ENCODE peak calls at places on chromosome 12, in seven cellular contexts. One of them, this sample, is unnamed.

GRCh38 chr12:50740307-50740706 is 23.6 kb upstream of the ATF1 start:
- DNase-seq in ELR: peak; percentile 56
- DNase-seq in HT-29: no peak
- DNase-seq in stimulated activated CD4-positive, alpha-beta T cell treated with anti-CD3 and anti-CD28 coated beads, Interleukin-2, amount 100 ng/mL, for 48 hours: no peak
- DNase-seq in GM23248: peak; percentile 63
- DNase-seq in activated T-helper 1 cell treated with anti-CD3 and anti-CD28 coated beads, Interleukin-12 subunit alpha, Interleukin-12 subunit beta, Interleukin-2, Interleukin-4 antibody, amounts not matched to agents 30 ng/mL and 10 ng/mL and 1 ng/mL, durations not matched to agents 14 hours and 24 hours and 36 hours: no peak
- DNase-seq in heart right ventricle: no peak
- DNase-seq in this sample: no peak

GRCh38 chr12:69987453-69988102 is 162.6 kb downstream of the MYRFL start:
- DNase-seq in ELR: peak; percentile 78
- DNase-seq in GM23248: peak; percentile 92
- DNase-seq in heart right ventricle: peak; percentile 44
- DNase-seq in activated T-helper 1 cell treated with anti-CD3 and anti-CD28 coated beads, Interleukin-12 subunit alpha, Interleukin-12 subunit beta, Interleukin-2, Interleukin-4 antibody, amounts not matched to agents 30 ng/mL and 10 ng/mL and 1 ng/mL, durations not matched to agents 14 hours and 24 hours and 36 hours: no peak
- DNase-seq in stimulated activated CD4-positive, alpha-beta T cell treated with anti-CD3 and anti-CD28 coated beads, Interleukin-2, amount 100 ng/mL, for 48 hours: no peak
- DNase-seq in HT-29: peak; percentile 84
- DNase-seq in this sample: no peak

GRCh38 chr12:89016970-89017778 is 335.1 kb downstream of the DUSP6 start:
- DNase-seq in ELR: peak; percentile 87
- DNase-seq in HT-29: peak; percentile 89
- DNase-seq in heart right ventricle: peak; percentile 47
- DNase-seq in stimulated activated CD4-positive, alpha-beta T cell treated with anti-CD3 and anti-CD28 coated beads, Interleukin-2, amount 100 ng/mL, for 48 hours: peak; percentile 40
- DNase-seq in GM23248: peak; percentile 83
- DNase-seq in activated T-helper 1 cell treated with anti-CD3 and anti-CD28 coated beads, Interleukin-12 subunit alpha, Interleukin-12 subunit beta, Interleukin-2, Interleukin-4 antibody, amounts not matched to agents 30 ng/mL and 10 ng/mL and 1 ng/mL, durations not matched to agents 14 hours and 24 hours and 36 hours: no peak
- DNase-seq in this sample: peak; percentile 63

GRCh38 chr12:123427036-123427769 is 9.3 kb downstream of the RILPL2 start:
- DNase-seq in activated T-helper 1 cell treated with anti-CD3 and anti-CD28 coated beads, Interleukin-12 subunit alpha, Interleukin-12 subunit beta, Interleukin-2, Interleukin-4 antibody, amounts not matched to agents 30 ng/mL and 10 ng/mL and 1 ng/mL, durations not matched to agents 14 hours and 24 hours and 36 hours: no peak
- DNase-seq in HT-29: no peak
- DNase-seq in GM23248: no peak
- DNase-seq in stimulated activated CD4-positive, alpha-beta T cell treated with anti-CD3 and anti-CD28 coated beads, Interleukin-2, amount 100 ng/mL, for 48 hours: no peak
- DNase-seq in ELR: no peak
- DNase-seq in heart right ventricle: no peak
- DNase-seq in this sample: no peak

GRCh38 chr12:53048033-53048779 is 1.7 kb upstream of the TNS2 start:
- DNase-seq in stimulated activated CD4-positive, alpha-beta T cell treated with anti-CD3 and anti-CD28 coated beads, Interleukin-2, amount 100 ng/mL, for 48 hours: no peak
- DNase-seq in heart right ventricle: peak; percentile 80
- DNase-seq in ELR: peak; percentile 36
- DNase-seq in activated T-helper 1 cell treated with anti-CD3 and anti-CD28 coated beads, Interleukin-12 subunit alpha, Interleukin-12 subunit beta, Interleukin-2, Interleukin-4 antibody, amounts not matched to agents 30 ng/mL and 10 ng/mL and 1 ng/mL, durations not matched to agents 14 hours and 24 hours and 36 hours: no peak
- DNase-seq in HT-29: peak; percentile 79
- DNase-seq in GM23248: peak; percentile 59
- DNase-seq in this sample: no peak

GRCh38 chr12:116426391-116427136 is 132.6 kb upstream of the MAP1LC3B2 start:
- DNase-seq in GM23248: peak; percentile 98
- DNase-seq in heart right ventricle: peak; percentile 23
- DNase-seq in ELR: peak; percentile 100
- DNase-seq in HT-29: no peak
- DNase-seq in activated T-helper 1 cell treated with anti-CD3 and anti-CD28 coated beads, Interleukin-12 subunit alpha, Interleukin-12 subunit beta, Interleukin-2, Interleukin-4 antibody, amounts not matched to agents 30 ng/mL and 10 ng/mL and 1 ng/mL, durations not matched to agents 14 hours and 24 hours and 36 hours: no peak
- DNase-seq in stimulated activated CD4-positive, alpha-beta T cell treated with anti-CD3 and anti-CD28 coated beads, Interleukin-2, amount 100 ng/mL, for 48 hours: no peak
- DNase-seq in this sample: no peak

GRCh38 chr12:12510141-12510540 is 52.5 kb downstream of the DUSP16 start:
- DNase-seq in stimulated activated CD4-positive, alpha-beta T cell treated with anti-CD3 and anti-CD28 coated beads, Interleukin-2, amount 100 ng/mL, for 48 hours: no peak
- DNase-seq in heart right ventricle: no peak
- DNase-seq in ELR: peak; percentile 94
- DNase-seq in GM23248: peak; percentile 92
- DNase-seq in HT-29: no peak
- DNase-seq in activated T-helper 1 cell treated with anti-CD3 and anti-CD28 coated beads, Interleukin-12 subunit alpha, Interleukin-12 subunit beta, Interleukin-2, Interleukin-4 antibody, amounts not matched to agents 30 ng/mL and 10 ng/mL and 1 ng/mL, durations not matched to agents 14 hours and 24 hours and 36 hours: no peak
- DNase-seq in this sample: no peak

GRCh38 chr12:118356809-118357326 is 15.8 kb downstream of the TAOK3 start:
- DNase-seq in heart right ventricle: no peak
- DNase-seq in ELR: peak; percentile 81
- DNase-seq in stimulated activated CD4-positive, alpha-beta T cell treated with anti-CD3 and anti-CD28 coated beads, Interleukin-2, amount 100 ng/mL, for 48 hours: no peak
- DNase-seq in GM23248: peak; percentile 96
- DNase-seq in HT-29: no peak
- DNase-seq in activated T-helper 1 cell treated with anti-CD3 and anti-CD28 coated beads, Interleukin-12 subunit alpha, Interleukin-12 subunit beta, Interleukin-2, Interleukin-4 antibody, amounts not matched to agents 30 ng/mL and 10 ng/mL and 1 ng/mL, durations not matched to agents 14 hours and 24 hours and 36 hours: no peak
- DNase-seq in this sample: no peak

GRCh38 chr12:99154264-99154982 is 493.1 kb upstream of the GARIN6 start:
- DNase-seq in heart right ventricle: no peak
- DNase-seq in HT-29: no peak
- DNase-seq in stimulated activated CD4-positive, alpha-beta T cell treated with anti-CD3 and anti-CD28 coated beads, Interleukin-2, amount 100 ng/mL, for 48 hours: no peak
- DNase-seq in GM23248: no peak
- DNase-seq in activated T-helper 1 cell treated with anti-CD3 and anti-CD28 coated beads, Interleukin-12 subunit alpha, Interleukin-12 subunit beta, Interleukin-2, Interleukin-4 antibody, amounts not matched to agents 30 ng/mL and 10 ng/mL and 1 ng/mL, durations not matched to agents 14 hours and 24 hours and 36 hours: no peak
- DNase-seq in ELR: no peak
- DNase-seq in this sample: no peak

GRCh38 chr12:47413806-47414205 is 292.0 kb downstream of the RPAP3 start:
- DNase-seq in GM23248: peak; percentile 76
- DNase-seq in stimulated activated CD4-positive, alpha-beta T cell treated with anti-CD3 and anti-CD28 coated beads, Interleukin-2, amount 100 ng/mL, for 48 hours: no peak
- DNase-seq in activated T-helper 1 cell treated with anti-CD3 and anti-CD28 coated beads, Interleukin-12 subunit alpha, Interleukin-12 subunit beta, Interleukin-2, Interleukin-4 antibody, amounts not matched to agents 30 ng/mL and 10 ng/mL and 1 ng/mL, durations not matched to agents 14 hours and 24 hours and 36 hours: no peak
- DNase-seq in HT-29: no peak
- DNase-seq in heart right ventricle: no peak
- DNase-seq in ELR: no peak
- DNase-seq in this sample: no peak

GRCh38 chr12:26451763-26452162 is 256.4 kb downstream of the SSPN start:
- DNase-seq in ELR: no peak
- DNase-seq in GM23248: no peak
- DNase-seq in activated T-helper 1 cell treated with anti-CD3 and anti-CD28 coated beads, Interleukin-12 subunit alpha, Interleukin-12 subunit beta, Interleukin-2, Interleukin-4 antibody, amounts not matched to agents 30 ng/mL and 10 ng/mL and 1 ng/mL, durations not matched to agents 14 hours and 24 hours and 36 hours: no peak
- DNase-seq in stimulated activated CD4-positive, alpha-beta T cell treated with anti-CD3 and anti-CD28 coated beads, Interleukin-2, amount 100 ng/mL, for 48 hours: no peak
- DNase-seq in heart right ventricle: no peak
- DNase-seq in HT-29: no peak
- DNase-seq in this sample: no peak

GRCh38 chr12:130425698-130426245 is 88.1 kb downstream of the PIWIL1 start:
- DNase-seq in heart right ventricle: no peak
- DNase-seq in activated T-helper 1 cell treated with anti-CD3 and anti-CD28 coated beads, Interleukin-12 subunit alpha, Interleukin-12 subunit beta, Interleukin-2, Interleukin-4 antibody, amounts not matched to agents 30 ng/mL and 10 ng/mL and 1 ng/mL, durations not matched to agents 14 hours and 24 hours and 36 hours: no peak
- DNase-seq in GM23248: no peak
- DNase-seq in HT-29: no peak
- DNase-seq in stimulated activated CD4-positive, alpha-beta T cell treated with anti-CD3 and anti-CD28 coated beads, Interleukin-2, amount 100 ng/mL, for 48 hours: no peak
- DNase-seq in ELR: no peak
- DNase-seq in this sample: no peak

GRCh38 chr12:32444895-32445294 is 45.5 kb downstream of the FGD4 start:
- DNase-seq in heart right ventricle: no peak
- DNase-seq in HT-29: peak; percentile 98
- DNase-seq in GM23248: peak; percentile 46
- DNase-seq in ELR: peak; percentile 84
- DNase-seq in stimulated activated CD4-positive, alpha-beta T cell treated with anti-CD3 and anti-CD28 coated beads, Interleukin-2, amount 100 ng/mL, for 48 hours: no peak
- DNase-seq in activated T-helper 1 cell treated with anti-CD3 and anti-CD28 coated beads, Interleukin-12 subunit alpha, Interleukin-12 subunit beta, Interleukin-2, Interleukin-4 antibody, amounts not matched to agents 30 ng/mL and 10 ng/mL and 1 ng/mL, durations not matched to agents 14 hours and 24 hours and 36 hours: no peak
- DNase-seq in this sample: no peak

GRCh38 chr12:131105736-131106356 is 152.1 kb downstream of the ADGRD1 start:
- DNase-seq in heart right ventricle: no peak
- DNase-seq in HT-29: no peak
- DNase-seq in GM23248: no peak
- DNase-seq in stimulated activated CD4-positive, alpha-beta T cell treated with anti-CD3 and anti-CD28 coated beads, Interleukin-2, amount 100 ng/mL, for 48 hours: peak; percentile 50
- DNase-seq in activated T-helper 1 cell treated with anti-CD3 and anti-CD28 coated beads, Interleukin-12 subunit alpha, Interleukin-12 subunit beta, Interleukin-2, Interleukin-4 antibody, amounts not matched to agents 30 ng/mL and 10 ng/mL and 1 ng/mL, durations not matched to agents 14 hours and 24 hours and 36 hours: no peak
- DNase-seq in ELR: no peak
- DNase-seq in this sample: no peak

GRCh38 chr12:64611430-64612286 is 1.4 kb downstream of the RASSF3 start:
- DNase-seq in ELR: peak; percentile 50
- DNase-seq in HT-29: peak; percentile 54
- DNase-seq in GM23248: peak; percentile 65
- DNase-seq in heart right ventricle: peak; percentile 37
- DNase-seq in activated T-helper 1 cell treated with anti-CD3 and anti-CD28 coated beads, Interleukin-12 subunit alpha, Interleukin-12 subunit beta, Interleukin-2, Interleukin-4 antibody, amounts not matched to agents 30 ng/mL and 10 ng/mL and 1 ng/mL, durations not matched to agents 14 hours and 24 hours and 36 hours: peak; percentile 8
- DNase-seq in stimulated activated CD4-positive, alpha-beta T cell treated with anti-CD3 and anti-CD28 coated beads, Interleukin-2, amount 100 ng/mL, for 48 hours: no peak
- DNase-seq in this sample: no peak